ENCODE peak calls at places on chromosome 2, in five cellular contexts. R, O, F, U and E are unnamed samples.

GRCh38 chr2:1550658-1551316 is 137.5 kb downstream of the TPO start:
- DNase-seq in F (peak), U (peak), R (no peak), O (no peak), E (no peak)

GRCh38 chr2:168152902-168153301 is 94.5 kb downstream of the STK39 start:
- DNase-seq in O (no peak), F (no peak), U (no peak), R (no peak), E (no peak)

GRCh38 chr2:75100011-75100680 is 99.2 kb downstream of the TACR1 start:
- DNase-seq in F (no peak), R (peak), O (no peak), U (no peak), E (no peak)

GRCh38 chr2:6927186-6927585 is 10.0 kb downstream of the RNF144A start:
- DNase-seq in U (no peak), R (no peak), F (no peak), O (peak), E (no peak)

GRCh38 chr2:86393521-86394490 is 47.4 kb upstream of the KDM3A start:
- DNase-seq in U (no peak), R (peak), O (no peak), F (no peak), E (no peak)

GRCh38 chr2:240931319-240931949 is 25.3 kb downstream of the CROCC2 start:
- DNase-seq in F (no peak), U (no peak), R (no peak), O (no peak), E (no peak)

GRCh38 chr2:9266711-9267110 is 60.1 kb downstream of the ASAP2 start:
- DNase-seq in O (no peak), F (no peak), R (no peak), U (no peak), E (no peak)

GRCh38 chr2:19508-19907 is 26.8 kb downstream of the FAM110C start:
- DNase-seq in O (no peak), R (no peak), U (no peak), F (no peak), E (no peak)

GRCh38 chr2:143321994-143322393 is 192.8 kb downstream of the ARHGAP15 start:
- DNase-seq in R (no peak), F (no peak), O (no peak), U (no peak), E (no peak)

GRCh38 chr2:197952540-197953202 is 148.3 kb downstream of the PLCL1 start:
- DNase-seq in R (peak), O (no peak), F (no peak), U (no peak), E (no peak)

GRCh38 chr2:119255760-119256573 is 32.3 kb downstream of the STEAP3 start:
- DNase-seq in F (no peak), U (no peak), O (peak), R (peak), E (no peak)

GRCh38 chr2:133489641-133490411 is 78.4 kb downstream of the NCKAP5 start:
- DNase-seq in F (no peak), O (no peak), U (no peak), R (no peak), E (no peak)

GRCh38 chr2:68290825-68291224 is 28.9 kb downstream of the CNRIP1 start:
- DNase-seq in R (no peak), F (no peak), U (no peak), O (peak), E (no peak)

GRCh38 chr2:182866461-182867369 is at the start of gene FRZB:
- DNase-seq in U (peak), F (peak), O (peak), R (peak), E (peak)

GRCh38 chr2:237223208-237223861 is 137.6 kb downstream of the COPS8 start:
- DNase-seq in O (no peak), U (no peak), F (no peak), R (peak), E (no peak)

GRCh38 chr2:68185541-68186164 is 28.0 kb downstream of the PNO1 start:
- DNase-seq in R (no peak), O (no peak), U (no peak), F (no peak), E (peak)